ENCODE peak calls at places on chromosomes 13 and 19, in ten cellular contexts. C is cardiac muscle cell; R is PC-3; Z is CD4-positive, alpha-beta memory T cell; E is CD8-positive, alpha-beta T cell; N is CD8-positive, alpha-beta memory T cell; L is mucosa of descending colon; Q is fibroblast of pulmonary artery; I is IMR-90; M is A549. S is an unnamed sample.

GRCh38 chr19:17489392-17490030 is 19.2 kb downstream of the SLC27A1 start:
- DNase-seq in C (no peak), R (no peak), Z (no peak), E (no peak), N (no peak), L (no peak), Q (no peak), I (no peak), M (no peak), S (no peak)

GRCh38 chr13:34993470-34993869 is 51.4 kb downstream of the NBEA start:
- DNase-seq in C (no peak), R (peak), Z (no peak), E (no peak), N (no peak), L (no peak), Q (peak), I (no peak), M (no peak), S (no peak)

GRCh38 chr13:51726446-51727185 is 77.3 kb downstream of the DHRS12 start:
- DNase-seq in C (no peak), R (no peak), Z (no peak), E (no peak), N (no peak), L (no peak), Q (peak), I (peak), M (no peak), S (no peak)

GRCh38 chr13:51997641-51998330 is 13.5 kb downstream of the ATP7B start:
- DNase-seq in C (peak), R (no peak), Z (no peak), E (no peak), N (no peak), L (no peak), Q (no peak), I (no peak), M (no peak), S (no peak)

GRCh38 chr19:37655689-37656491 is 625 bp upstream of the ZFP30 start:
- DNase-seq in C (peak), R (peak), Z (peak), E (peak), N (peak), L (peak), Q (peak), I (peak), M (peak), S (peak)

GRCh38 chr13:33260168-33261098 is 25.1 kb downstream of the STARD13 start:
- DNase-seq in C (peak), R (no peak), Z (no peak), E (no peak), N (no peak), L (no peak), Q (peak), I (peak), M (no peak), S (no peak)

GRCh38 chr19:35346193-35347052 is 1.3 kb upstream of the FFAR1 start:
- DNase-seq in C (no peak), R (no peak), Z (peak), E (peak), N (peak), L (peak), Q (no peak), I (no peak), M (no peak), S (no peak)

GRCh38 chr19:32830231-32831014 is 39.1 kb downstream of the SLC7A9 start:
- DNase-seq in C (no peak), R (peak), Z (no peak), E (no peak), N (no peak), L (no peak), Q (peak), I (peak), M (no peak), S (no peak)

GRCh38 chr13:111572956-111573355 is 252.5 kb downstream of the TEX29 start:
- DNase-seq in C (no peak), R (no peak), Z (no peak), E (no peak), N (no peak), L (peak), Q (no peak), I (no peak), M (no peak), S (no peak)

GRCh38 chr19:48501961-48502719 is 9.5 kb downstream of the LMTK3 start:
- DNase-seq in C (peak), R (peak), Z (peak), E (peak), N (peak), L (peak), Q (peak), I (no peak), M (peak), S (peak)

GRCh38 chr13:40812724-40813445 is 23.5 kb downstream of the SLC25A15 start:
- DNase-seq in C (no peak), R (peak), Z (no peak), E (no peak), N (no peak), L (no peak), Q (no peak), I (peak), M (no peak), S (no peak)

GRCh38 chr19:40803170-40803856 is 4.3 kb downstream of the EGLN2 start:
- DNase-seq in C (no peak), R (no peak), Z (no peak), E (no peak), N (no peak), L (no peak), Q (no peak), I (no peak), M (no peak), S (no peak)
- H3K4me3 ChIP-seq in C (no peak), R (no peak), Z (peak), E (peak), N (peak), L (no peak), Q (peak), I (no peak), M (no peak), S (no peak)

GRCh38 chr13:45073809-45074208 is 46.5 kb upstream of the GTF2F2 start:
- DNase-seq in C (no peak), R (no peak), Z (no peak), E (no peak), N (no peak), L (no peak), Q (no peak), I (no peak), M (no peak), S (peak)
- H3K4me3 ChIP-seq in C (no peak), R (no peak), Z (no peak), E (no peak), N (no peak), L (no peak), Q (no peak), I (no peak), M (no peak), S (no peak)

GRCh38 chr13:80336335-80336734 is 4.6 kb downstream of the SPRY2 start:
- DNase-seq in C (no peak), R (no peak), Z (no peak), E (no peak), N (no peak), L (no peak), Q (peak), I (peak), M (no peak), S (no peak)
- H3K4me3 ChIP-seq in C (peak), R (peak), Z (no peak), E (no peak), N (no peak), L (no peak), Q (peak), I (no peak), M (peak), S (no peak)

DNA sequence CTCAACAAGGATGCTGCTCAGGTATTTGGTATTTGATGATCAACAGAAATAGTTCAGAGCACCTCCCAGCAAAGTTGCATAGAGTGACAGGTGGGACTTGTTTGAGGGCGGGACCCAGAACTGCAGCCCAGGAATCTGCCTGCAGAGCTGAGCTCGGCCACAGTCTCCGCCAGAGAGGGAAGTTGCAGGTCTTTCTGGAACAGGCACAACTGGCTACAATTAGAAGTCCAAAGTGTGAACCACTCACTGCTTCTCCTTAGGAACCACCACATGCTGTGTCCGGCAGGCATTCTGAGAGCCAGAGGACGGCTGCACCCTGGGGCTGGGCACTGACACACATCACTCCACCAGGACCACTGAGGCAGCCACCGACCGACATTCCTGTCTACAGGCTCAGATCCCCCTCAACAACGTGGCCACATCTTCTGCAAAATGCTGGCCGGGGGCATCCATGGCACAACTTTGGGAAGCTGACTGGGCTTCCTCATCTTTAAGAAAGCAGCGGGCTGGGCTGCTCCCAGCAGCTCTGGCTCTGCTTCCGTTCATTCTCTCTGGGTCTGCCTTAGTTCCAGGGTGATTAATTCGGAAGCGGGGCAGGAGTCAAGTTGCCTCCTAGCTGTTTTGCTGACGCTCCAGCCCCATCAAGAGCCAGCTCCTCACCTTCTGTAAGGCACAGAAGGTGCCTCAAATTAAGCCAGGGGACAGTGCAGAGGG is 918 bp downstream of the SLC15A1 start:
- DNase-seq in C (peak), R (peak), Z (no peak), E (no peak), N (no peak), L (peak), Q (peak), I (peak), M (no peak), S (no peak)
- H3K4me3 ChIP-seq in C (no peak), R (peak), Z (no peak), E (no peak), N (no peak), L (no peak), Q (peak), I (no peak), M (no peak), S (peak)

GRCh38 chr19:3135961-3136683 is at the start of gene GNA15:
- DNase-seq in C (no peak), R (no peak), Z (peak), E (no peak), N (no peak), L (peak), Q (no peak), I (no peak), M (no peak), S (no peak)
- H3K4me3 ChIP-seq in C (no peak), R (no peak), Z (peak), E (no peak), N (no peak), L (no peak), Q (no peak), I (no peak), M (no peak), S (no peak)

DNA sequence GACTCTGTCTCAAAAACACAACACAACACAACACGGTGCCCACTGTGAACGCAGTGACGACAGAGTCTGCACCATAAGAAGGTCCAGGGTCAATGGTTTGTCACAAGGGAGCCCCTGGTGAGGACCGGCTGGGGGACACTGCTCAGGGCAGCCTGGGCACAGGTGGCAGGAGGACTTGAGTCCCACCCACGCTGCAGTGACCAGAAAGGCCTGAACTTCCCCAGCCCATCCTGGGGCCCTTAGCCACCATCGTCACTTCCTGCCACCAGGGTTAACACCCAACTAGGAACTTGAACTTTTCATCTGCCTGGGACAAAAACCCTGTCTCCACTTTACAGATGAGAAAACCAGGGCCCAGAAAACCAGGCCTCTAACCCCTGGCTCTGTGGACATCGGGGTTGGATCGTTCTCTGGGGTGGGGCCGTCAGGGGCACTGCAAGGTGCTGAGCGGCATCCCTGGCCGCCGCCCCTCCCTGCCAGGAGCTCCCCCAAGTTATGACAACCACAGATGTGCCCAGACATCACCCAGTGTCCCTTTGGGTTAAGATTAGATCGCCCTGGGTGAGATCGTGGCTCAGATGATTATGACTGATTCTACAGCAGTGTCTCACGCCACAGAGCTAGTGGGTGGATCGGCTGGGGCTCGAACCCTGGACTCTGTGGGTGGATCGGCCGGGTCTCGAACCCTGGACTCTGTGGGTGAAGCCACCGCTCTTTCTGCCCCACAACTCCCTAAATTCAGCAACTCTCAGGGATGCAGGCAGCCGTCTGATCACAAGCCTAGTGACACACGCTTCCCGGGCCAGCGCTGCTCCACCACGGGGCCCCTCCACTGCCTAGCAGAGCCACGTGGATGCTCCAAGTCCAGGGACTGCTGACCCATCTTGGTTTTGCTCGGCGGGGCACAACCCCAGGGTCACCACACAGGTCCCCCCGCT is 14.0 kb downstream of the MOB3A start:
- DNase-seq in C (no peak), R (no peak), Z (peak), E (peak), N (peak), L (no peak), Q (no peak), I (no peak), M (no peak), S (no peak)
- H3K4me3 ChIP-seq in C (no peak), R (no peak), Z (peak), E (peak), N (peak), L (no peak), Q (no peak), I (no peak), M (no peak), S (no peak)

GRCh38 chr19:57570707-57571106 is 8.0 kb downstream of the ZNF416 start:
- DNase-seq in C (no peak), R (no peak), Z (no peak), E (no peak), N (no peak), L (no peak), Q (no peak), I (no peak), M (no peak), S (no peak)

GRCh38 chr19:57576661-57577060 is 2.0 kb downstream of the ZNF416 start:
- DNase-seq in C (no peak), R (no peak), Z (no peak), E (no peak), N (no peak), L (no peak), Q (no peak), I (no peak), M (no peak), S (no peak)

GRCh38 chr19:57566396-57567256 is 7.0 kb upstream of the ZNF550 start:
- DNase-seq in C (peak), R (no peak), Z (no peak), E (no peak), N (no peak), L (no peak), Q (peak), I (peak), M (no peak), S (no peak)

DNA sequence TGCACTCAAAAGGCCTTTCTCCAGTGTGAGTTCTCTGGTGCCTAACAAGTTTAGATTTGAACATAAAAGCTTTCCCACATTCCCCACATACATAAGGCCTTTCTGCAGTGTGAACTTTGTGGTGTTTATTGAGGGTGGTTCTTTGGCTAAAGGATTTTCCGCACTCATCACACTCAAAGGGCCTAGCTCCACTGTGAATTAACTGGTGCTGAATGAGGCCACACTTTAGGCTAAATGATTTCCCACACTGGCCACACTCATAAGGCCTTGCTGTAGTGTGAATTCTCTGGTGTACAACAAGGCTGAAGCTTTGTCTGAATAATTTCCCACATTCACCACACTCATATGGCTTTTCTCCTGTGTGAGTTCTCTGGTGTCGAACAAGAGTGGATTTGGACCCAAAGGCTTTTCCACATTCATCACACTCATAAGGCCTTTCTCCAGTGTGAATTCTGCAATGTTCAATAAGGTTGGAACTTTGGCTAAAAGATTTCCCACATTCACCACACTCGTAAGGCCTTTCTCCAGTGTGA is 6.2 kb downstream of the ZNF416 start:
- DNase-seq in C (no peak), R (no peak), Z (no peak), E (no peak), N (no peak), L (no peak), Q (no peak), I (no peak), M (no peak), S (no peak)
- H3K4me3 ChIP-seq in C (no peak), R (no peak), Z (no peak), E (peak), N (no peak), L (no peak), Q (no peak), I (no peak), M (no peak), S (no peak)

GRCh38 chr19:10748924-10749434 is 31.1 kb downstream of the DNM2 start:
- DNase-seq in C (no peak), R (peak), Z (no peak), E (no peak), N (no peak), L (peak), Q (peak), I (no peak), M (peak), S (no peak)

GRCh38 chr19:10748195-10748923 is 30.5 kb downstream of the DNM2 start:
- DNase-seq in C (no peak), R (no peak), Z (no peak), E (no peak), N (no peak), L (peak), Q (no peak), I (no peak), M (no peak), S (no peak)

GRCh38 chr19:10749435-10750384 is 31.8 kb downstream of the DNM2 start:
- DNase-seq in C (no peak), R (no peak), Z (no peak), E (no peak), N (no peak), L (peak), Q (no peak), I (no peak), M (no peak), S (no peak)

GRCh38 chr19:10747271-10747670 is 29.4 kb downstream of the DNM2 start:
- DNase-seq in C (no peak), R (peak), Z (no peak), E (no peak), N (no peak), L (peak), Q (no peak), I (no peak), M (peak), S (no peak)

DNA sequence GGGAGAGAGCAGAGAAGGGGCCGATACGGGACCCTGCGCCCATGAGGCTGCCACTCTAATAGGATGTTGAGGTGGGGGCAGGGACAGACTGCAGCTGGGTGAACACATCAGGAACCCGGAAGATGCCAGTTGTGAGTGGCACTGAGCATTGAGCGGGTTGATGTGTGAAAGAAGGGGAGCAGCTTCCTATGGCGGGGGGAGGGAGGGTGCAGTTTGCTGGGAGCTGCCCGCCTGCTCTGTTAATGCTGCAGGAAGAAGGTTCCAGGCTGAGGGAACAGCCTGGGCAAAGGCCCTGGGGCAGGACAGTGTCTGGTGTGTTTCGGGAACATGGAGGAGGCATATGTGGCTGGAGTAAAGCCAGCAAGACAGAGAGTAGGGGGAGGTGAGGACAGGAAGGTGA is 29.8 kb downstream of the DNM2 start:
- DNase-seq in C (no peak), R (no peak), Z (no peak), E (no peak), N (no peak), L (peak), Q (no peak), I (no peak), M (no peak), S (no peak)
- H3K4me3 ChIP-seq in C (no peak), R (no peak), Z (no peak), E (no peak), N (no peak), L (no peak), Q (no peak), I (no peak), M (no peak), S (no peak)